ENCODE peak calls at places on chromosomes 16 and 17, in eight cellular contexts. One of them, this sample, is unnamed.

GRCh38 chr16:47574091-47575054 is 113.2 kb downstream of the PHKB start:
- DNase-seq in fibroblast of the aortic adventitia: peak
- DNase-seq in pancreas: no peak
- DNase-seq in PC-9: peak
- DNase-seq in GM13977: no peak
- DNase-seq in PC-3: peak
- DNase-seq in AG10803: peak
- DNase-seq in lower leg skin: no peak
- DNase-seq in this sample: no peak

GRCh38 chr17:2928294-2928890 is 132.2 kb downstream of the RAP1GAP2 start:
- DNase-seq in fibroblast of the aortic adventitia: no peak
- DNase-seq in pancreas: peak
- DNase-seq in PC-9: no peak
- DNase-seq in GM13977: no peak
- DNase-seq in PC-3: no peak
- DNase-seq in AG10803: no peak
- DNase-seq in lower leg skin: no peak
- DNase-seq in this sample: no peak

GRCh38 chr16:34743115-34743514 is 1283.7 kb downstream of the TP53TG3F start:
- DNase-seq in fibroblast of the aortic adventitia: no peak
- DNase-seq in pancreas: no peak
- DNase-seq in PC-9: no peak
- DNase-seq in GM13977: no peak
- DNase-seq in PC-3: no peak
- DNase-seq in AG10803: no peak
- DNase-seq in lower leg skin: no peak
- DNase-seq in this sample: no peak

GRCh38 chr17:81484195-81484979 is 28.2 kb downstream of the ACTG1 start:
- DNase-seq in fibroblast of the aortic adventitia: peak
- DNase-seq in pancreas: peak
- DNase-seq in PC-9: peak
- DNase-seq in GM13977: peak
- DNase-seq in PC-3: peak
- DNase-seq in AG10803: peak
- DNase-seq in lower leg skin: peak
- DNase-seq in this sample: peak

GRCh38 chr16:72210571-72210970 is 38.6 kb upstream of the PMFBP1 start:
- DNase-seq in fibroblast of the aortic adventitia: no peak
- DNase-seq in pancreas: no peak
- DNase-seq in PC-9: no peak
- DNase-seq in GM13977: no peak
- DNase-seq in PC-3: no peak
- DNase-seq in AG10803: no peak
- DNase-seq in lower leg skin: no peak
- DNase-seq in this sample: no peak

GRCh38 chr17:42871647-42872046 is 20.6 kb downstream of the AOC3 start:
- DNase-seq in fibroblast of the aortic adventitia: no peak
- DNase-seq in pancreas: no peak
- DNase-seq in PC-9: no peak
- DNase-seq in GM13977: no peak
- DNase-seq in PC-3: no peak
- DNase-seq in AG10803: no peak
- DNase-seq in lower leg skin: no peak
- DNase-seq in this sample: no peak

GRCh38 chr17:67390646-67391480 is 13.8 kb downstream of the PITPNC1 start:
- DNase-seq in fibroblast of the aortic adventitia: peak
- DNase-seq in pancreas: no peak
- DNase-seq in PC-9: peak
- DNase-seq in GM13977: peak
- DNase-seq in PC-3: peak
- DNase-seq in AG10803: peak
- DNase-seq in lower leg skin: no peak
- DNase-seq in this sample: peak

GRCh38 chr17:31318298-31319190 is 2.9 kb downstream of the EVI2A start:
- DNase-seq in fibroblast of the aortic adventitia: peak
- DNase-seq in pancreas: no peak
- DNase-seq in PC-9: no peak
- DNase-seq in GM13977: no peak
- DNase-seq in PC-3: no peak
- DNase-seq in AG10803: peak
- DNase-seq in lower leg skin: no peak
- DNase-seq in this sample: no peak

GRCh38 chr17:10337976-10338375 is 34.8 kb downstream of the MYH13 start:
- DNase-seq in fibroblast of the aortic adventitia: peak
- DNase-seq in pancreas: no peak
- DNase-seq in PC-9: no peak
- DNase-seq in GM13977: no peak
- DNase-seq in PC-3: no peak
- DNase-seq in AG10803: peak
- DNase-seq in lower leg skin: no peak
- DNase-seq in this sample: no peak

GRCh38 chr17:17057057-17057551 is 14.8 kb downstream of the MPRIP start:
- DNase-seq in fibroblast of the aortic adventitia: no peak
- DNase-seq in pancreas: no peak
- DNase-seq in PC-9: no peak
- DNase-seq in GM13977: no peak
- DNase-seq in PC-3: no peak
- DNase-seq in AG10803: no peak
- DNase-seq in lower leg skin: peak
- DNase-seq in this sample: no peak

GRCh38 chr17:37650419-37651003 is 7.3 kb upstream of the DDX52 start:
- DNase-seq in fibroblast of the aortic adventitia: peak
- DNase-seq in pancreas: no peak
- DNase-seq in PC-9: peak
- DNase-seq in GM13977: peak
- DNase-seq in PC-3: peak
- DNase-seq in AG10803: peak
- DNase-seq in lower leg skin: no peak
- DNase-seq in this sample: peak

DNA sequence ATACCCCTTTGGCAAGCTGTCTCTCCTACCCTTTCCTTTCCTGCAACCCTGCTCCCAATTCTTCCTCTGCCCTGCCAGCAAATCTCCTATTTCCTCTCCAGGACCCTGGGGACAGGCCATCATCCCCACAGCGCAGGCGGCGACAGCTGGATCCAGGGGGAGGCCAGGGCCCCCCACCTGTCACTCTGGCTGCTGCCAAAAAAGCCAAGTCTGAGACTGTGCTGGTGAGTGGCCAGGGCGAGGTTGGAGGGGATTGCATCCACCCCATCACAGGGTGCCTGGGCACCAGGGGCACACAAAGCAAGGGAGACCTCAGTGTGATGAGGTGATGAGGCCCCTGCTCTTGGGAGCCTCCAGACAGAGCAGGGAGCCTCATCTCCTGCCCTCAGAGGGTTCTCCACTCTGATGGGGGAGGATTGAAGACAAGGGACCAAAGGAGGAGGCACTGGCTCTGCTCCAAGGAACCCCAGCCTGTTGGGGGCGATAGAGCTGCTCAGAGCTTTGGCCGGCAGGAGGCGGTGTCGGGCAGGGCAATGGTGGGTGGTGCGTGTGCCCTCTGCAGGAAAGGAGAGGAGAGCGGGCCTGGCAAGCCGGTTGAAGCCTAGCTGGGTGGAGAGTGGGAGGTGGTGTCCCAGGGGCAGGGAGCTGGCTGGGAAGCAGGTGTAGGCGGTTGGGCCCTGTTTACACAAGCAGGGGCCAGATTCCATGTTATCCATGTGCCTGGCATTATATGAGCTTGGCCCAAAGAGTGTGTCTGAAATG is 15.6 kb upstream of the PDK2 start:
- DNase-seq in fibroblast of the aortic adventitia: no peak
- DNase-seq in pancreas: no peak
- DNase-seq in PC-9: peak
- DNase-seq in GM13977: no peak
- DNase-seq in PC-3: peak
- DNase-seq in AG10803: peak
- DNase-seq in lower leg skin: peak
- DNase-seq in this sample: peak
- TF ChIP-seq CTCF in fibroblast of the aortic adventitia: peak
- TF ChIP-seq CTCF in pancreas: no peak
- TF ChIP-seq CTCF in PC-9: no peak
- TF ChIP-seq CTCF in GM13977: peak
- TF ChIP-seq CTCF in PC-3: peak
- TF ChIP-seq CTCF in AG10803: peak
- TF ChIP-seq CTCF in lower leg skin: peak
- TF ChIP-seq CTCF in this sample: peak

GRCh38 chr17:27578718-27579085 is 52.3 kb upstream of the LGALS9 start:
- DNase-seq in fibroblast of the aortic adventitia: peak
- DNase-seq in pancreas: no peak
- DNase-seq in PC-9: no peak
- DNase-seq in GM13977: peak
- DNase-seq in PC-3: no peak
- DNase-seq in AG10803: no peak
- DNase-seq in lower leg skin: no peak
- DNase-seq in this sample: peak
- TF ChIP-seq CTCF in fibroblast of the aortic adventitia: no peak
- TF ChIP-seq CTCF in pancreas: no peak
- TF ChIP-seq CTCF in PC-9: no peak
- TF ChIP-seq CTCF in GM13977: no peak
- TF ChIP-seq CTCF in PC-3: no peak
- TF ChIP-seq CTCF in AG10803: no peak
- TF ChIP-seq CTCF in lower leg skin: no peak
- TF ChIP-seq CTCF in this sample: no peak

GRCh38 chr16:27863377-27863776 is 200.1 kb downstream of the GSG1L start:
- DNase-seq in fibroblast of the aortic adventitia: no peak
- DNase-seq in pancreas: no peak
- DNase-seq in PC-9: no peak
- DNase-seq in GM13977: no peak
- DNase-seq in PC-3: no peak
- DNase-seq in AG10803: no peak
- DNase-seq in lower leg skin: no peak
- DNase-seq in this sample: no peak

GRCh38 chr16:27860091-27860490 is 203.4 kb downstream of the GSG1L start:
- DNase-seq in fibroblast of the aortic adventitia: no peak
- DNase-seq in pancreas: no peak
- DNase-seq in PC-9: no peak
- DNase-seq in GM13977: no peak
- DNase-seq in PC-3: no peak
- DNase-seq in AG10803: no peak
- DNase-seq in lower leg skin: no peak
- DNase-seq in this sample: no peak

GRCh38 chr16:27853651-27854050 is 209.9 kb downstream of the GSG1L start:
- DNase-seq in fibroblast of the aortic adventitia: no peak
- DNase-seq in pancreas: no peak
- DNase-seq in PC-9: no peak
- DNase-seq in GM13977: no peak
- DNase-seq in PC-3: no peak
- DNase-seq in AG10803: no peak
- DNase-seq in lower leg skin: peak
- DNase-seq in this sample: no peak

GRCh38 chr16:27862953-27863352 is 200.6 kb downstream of the GSG1L start:
- DNase-seq in fibroblast of the aortic adventitia: no peak
- DNase-seq in pancreas: no peak
- DNase-seq in PC-9: no peak
- DNase-seq in GM13977: no peak
- DNase-seq in PC-3: no peak
- DNase-seq in AG10803: no peak
- DNase-seq in lower leg skin: no peak
- DNase-seq in this sample: no peak

DNA sequence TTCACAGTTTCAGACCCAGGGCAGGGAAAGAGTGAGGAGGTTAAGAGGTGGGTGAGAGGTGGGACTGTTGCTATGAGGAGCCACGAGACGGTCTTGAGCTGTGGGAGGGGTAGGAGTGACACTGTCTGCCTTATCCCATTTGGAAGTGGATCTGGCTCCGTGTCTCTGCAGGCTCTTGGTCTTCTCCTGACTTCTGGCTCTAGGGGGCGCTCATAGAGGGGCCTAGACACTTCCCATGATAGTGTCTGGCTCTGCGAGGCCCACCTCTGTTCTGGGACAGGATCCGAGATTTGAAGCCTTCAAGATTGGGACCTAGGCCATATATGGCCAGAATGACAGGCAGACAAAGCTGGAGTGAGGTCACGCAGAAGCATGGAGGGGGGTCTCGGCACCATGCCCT is 204.5 kb downstream of the GSG1L start:
- DNase-seq in fibroblast of the aortic adventitia: no peak
- DNase-seq in pancreas: no peak
- DNase-seq in PC-9: no peak
- DNase-seq in GM13977: no peak
- DNase-seq in PC-3: no peak
- DNase-seq in AG10803: no peak
- DNase-seq in lower leg skin: no peak
- DNase-seq in this sample: no peak
- TF ChIP-seq CTCF in fibroblast of the aortic adventitia: no peak
- TF ChIP-seq CTCF in pancreas: no peak
- TF ChIP-seq CTCF in PC-9: no peak
- TF ChIP-seq CTCF in GM13977: peak
- TF ChIP-seq CTCF in PC-3: peak
- TF ChIP-seq CTCF in AG10803: no peak
- TF ChIP-seq CTCF in lower leg skin: no peak
- TF ChIP-seq CTCF in this sample: no peak

GRCh38 chr16:3520861-3521260 is 20.1 kb downstream of the CLUAP1 start:
- DNase-seq in fibroblast of the aortic adventitia: no peak
- DNase-seq in pancreas: no peak
- DNase-seq in PC-9: no peak
- DNase-seq in GM13977: no peak
- DNase-seq in PC-3: no peak
- DNase-seq in AG10803: no peak
- DNase-seq in lower leg skin: peak
- DNase-seq in this sample: no peak

GRCh38 chr16:3519581-3519980 is 18.8 kb downstream of the CLUAP1 start:
- DNase-seq in fibroblast of the aortic adventitia: no peak
- DNase-seq in pancreas: no peak
- DNase-seq in PC-9: no peak
- DNase-seq in GM13977: no peak
- DNase-seq in PC-3: peak
- DNase-seq in AG10803: peak
- DNase-seq in lower leg skin: no peak
- DNase-seq in this sample: no peak

GRCh38 chr16:3520398-3520797 is 19.6 kb downstream of the CLUAP1 start:
- DNase-seq in fibroblast of the aortic adventitia: peak
- DNase-seq in pancreas: no peak
- DNase-seq in PC-9: no peak
- DNase-seq in GM13977: no peak
- DNase-seq in PC-3: no peak
- DNase-seq in AG10803: peak
- DNase-seq in lower leg skin: no peak
- DNase-seq in this sample: no peak

GRCh38 chr16:3525951-3526350 is 25.1 kb downstream of the CLUAP1 start:
- DNase-seq in fibroblast of the aortic adventitia: no peak
- DNase-seq in pancreas: no peak
- DNase-seq in PC-9: no peak
- DNase-seq in GM13977: no peak
- DNase-seq in PC-3: no peak
- DNase-seq in AG10803: no peak
- DNase-seq in lower leg skin: peak
- DNase-seq in this sample: no peak

GRCh38 chr16:3523281-3523680 is 22.5 kb downstream of the CLUAP1 start:
- DNase-seq in fibroblast of the aortic adventitia: no peak
- DNase-seq in pancreas: no peak
- DNase-seq in PC-9: no peak
- DNase-seq in GM13977: no peak
- DNase-seq in PC-3: no peak
- DNase-seq in AG10803: no peak
- DNase-seq in lower leg skin: peak
- DNase-seq in this sample: no peak
- TF ChIP-seq CTCF in fibroblast of the aortic adventitia: no peak
- TF ChIP-seq CTCF in pancreas: no peak
- TF ChIP-seq CTCF in PC-9: no peak
- TF ChIP-seq CTCF in GM13977: no peak
- TF ChIP-seq CTCF in PC-3: no peak
- TF ChIP-seq CTCF in AG10803: no peak
- TF ChIP-seq CTCF in lower leg skin: no peak
- TF ChIP-seq CTCF in this sample: no peak